ENCODE peak calls at places on chromosomes 11 and 22, in four cellular contexts. Y, T, H and R are unnamed samples.

GRCh38 chr11:101129203-101129943 is at the start of gene PGR:
- DNase-seq in Y (no peak), T (no peak), H (no peak), R (peak)

GRCh38 chr22:40024201-40025061 is 29.7 kb downstream of the FAM83F start:
- DNase-seq in Y (peak), T (peak), H (peak), R (peak)

GRCh38 chr11:72840780-72841179 is 26.6 kb downstream of the ATG16L2 start:
- DNase-seq in Y (no peak), T (peak), H (no peak), R (no peak)

GRCh38 chr11:130094614-130095013 is 24.9 kb downstream of the APLP2 start:
- DNase-seq in Y (no peak), T (no peak), H (no peak), R (no peak)

GRCh38 chr11:19953909-19954308 is 206.4 kb downstream of the DBX1 start:
- DNase-seq in Y (no peak), T (peak), H (no peak), R (peak)

GRCh38 chr11:843818-844692 is 1.4 kb downstream of the TSPAN4 start:
- DNase-seq in Y (no peak), T (peak), H (peak), R (peak)

GRCh38 chr22:24270556-24271405 is at the start of gene SPECC1L:
- DNase-seq in Y (peak), T (peak), H (peak), R (peak)

GRCh38 chr11:10051868-10052586 is 242.0 kb downstream of the SBF2 start:
- DNase-seq in Y (no peak), T (no peak), H (no peak), R (no peak)

GRCh38 chr11:69819541-69820070 is 390 bp upstream of the FGF3 start:
- DNase-seq in Y (no peak), T (no peak), H (no peak), R (no peak)

GRCh38 chr22:21984793-21985192 is 2.2 kb upstream of the TOP3B start:
- DNase-seq in Y (no peak), T (no peak), H (no peak), R (peak)

GRCh38 chr22:35064664-35065063 is 1.3 kb upstream of the ISX start:
- DNase-seq in Y (no peak), T (no peak), H (no peak), R (no peak)

GRCh38 chr22:32880906-32881596 is 79.5 kb downstream of the TIMP3 start:
- DNase-seq in Y (no peak), T (no peak), H (no peak), R (no peak)

GRCh38 chr11:70270877-70271634 is 566 bp downstream of the PPFIA1 start:
- DNase-seq in Y (no peak), T (peak), H (peak), R (peak)

GRCh38 chr11:118885831-118886571 is 2.3 kb downstream of the CXCR5 start:
- DNase-seq in Y (no peak), T (no peak), H (peak), R (no peak)

GRCh38 chr11:118885319-118885718 is 1.6 kb downstream of the CXCR5 start:
- DNase-seq in Y (no peak), T (no peak), H (peak), R (no peak)

GRCh38 chr11:118887219-118887618 is 3.5 kb downstream of the CXCR5 start:
- DNase-seq in Y (no peak), T (no peak), H (no peak), R (no peak)

GRCh38 chr11:118888398-118888797 is 4.7 kb downstream of the CXCR5 start:
- DNase-seq in Y (no peak), T (no peak), H (no peak), R (no peak)

GRCh38 chr11:118886681-118887111 is 3.0 kb downstream of the CXCR5 start:
- DNase-seq in Y (no peak), T (no peak), H (peak), R (no peak)
- H3K4me3 ChIP-seq in Y (no peak), T (no peak), H (peak), R (no peak)

DNA sequence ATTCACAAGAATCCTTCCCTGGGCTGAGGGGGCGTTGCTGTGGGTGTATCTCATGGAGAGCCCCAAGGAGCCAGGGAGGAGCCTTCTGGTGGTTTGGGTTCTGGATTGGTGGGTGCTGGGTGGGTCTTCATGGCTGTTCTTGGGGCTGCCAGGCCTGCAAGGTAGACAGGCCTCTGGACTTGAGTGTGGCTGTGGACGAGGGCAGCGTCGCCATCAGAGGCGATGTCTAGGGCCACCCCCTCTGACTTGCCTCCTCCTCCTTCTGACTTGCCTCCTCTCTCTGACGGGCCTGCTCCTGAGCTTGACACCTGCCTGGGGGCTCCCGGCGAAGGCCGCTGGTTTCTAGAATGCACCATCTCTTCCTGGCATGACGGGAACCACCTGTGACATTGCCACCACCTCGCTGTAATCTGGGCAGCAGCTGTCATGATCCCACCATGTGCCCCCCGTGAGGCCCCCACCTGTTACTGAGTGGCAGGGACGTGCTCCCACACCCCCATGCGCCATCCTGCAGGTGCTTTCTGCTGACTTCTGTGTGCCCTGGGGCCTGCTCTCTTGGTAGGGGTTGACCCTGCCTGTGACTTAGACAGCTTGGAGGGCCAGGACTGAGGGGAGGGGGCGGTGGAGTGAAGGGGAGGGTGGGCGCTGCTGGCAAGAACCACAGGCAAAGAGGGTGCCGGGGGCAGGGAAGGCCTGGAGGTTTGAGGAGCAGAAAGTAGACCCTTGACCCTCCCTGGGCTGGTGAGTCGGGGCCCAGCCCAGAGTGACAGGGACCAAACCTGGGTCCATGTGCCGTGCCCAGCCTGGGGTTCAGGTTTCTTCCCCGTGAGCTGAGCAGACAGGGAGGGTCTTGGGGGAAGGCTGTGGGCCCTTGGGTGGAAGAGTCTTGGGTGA is 17.5 kb downstream of the KCNQ1 start:
- DNase-seq in Y (no peak), T (no peak), H (no peak), R (no peak)
- H3K4me3 ChIP-seq in Y (no peak), T (no peak), H (no peak), R (no peak)

GRCh38 chr11:44085330-44085729 is 10.1 kb upstream of the EXT2 start:
- DNase-seq in Y (no peak), T (no peak), H (no peak), R (no peak)

GRCh38 chr11:44080951-44081350 is 14.5 kb upstream of the EXT2 start:
- DNase-seq in Y (no peak), T (no peak), H (no peak), R (no peak)

GRCh38 chr11:44083906-44084305 is 11.6 kb upstream of the EXT2 start:
- DNase-seq in Y (no peak), T (no peak), H (no peak), R (no peak)

GRCh38 chr11:44083433-44083832 is 12.0 kb upstream of the EXT2 start:
- DNase-seq in Y (no peak), T (no peak), H (no peak), R (no peak)

GRCh38 chr11:44082645-44083044 is 12.8 kb upstream of the EXT2 start:
- DNase-seq in Y (no peak), T (no peak), H (no peak), R (no peak)
- H3K4me3 ChIP-seq in Y (no peak), T (no peak), H (no peak), R (no peak)

GRCh38 chr11:48108231-48109045 is 108.2 kb upstream of the OR4B1 start:
- DNase-seq in Y (peak), T (no peak), H (no peak), R (no peak)
- H3K4me3 ChIP-seq in Y (no peak), T (no peak), H (no peak), R (no peak)